ENCODE peak calls at places on chromosomes 16 and 17, in ten cellular contexts. T is midbrain, Q is fibroblast of the aortic adventitia, Y is neural crest cell, L is stomach, A is choroid plexus epithelial cell, U is coronary artery, S is NCI-H1092, D is Kasumi-1, O is lower leg skin. J is an unnamed sample.

GRCh38 chr16:14485811-14486519 is 144.1 kb downstream of the PARN start:
- DNase-seq in D (no peak), S (no peak), Q (no peak), O (no peak), U (no peak), T (no peak), Y (no peak), A (no peak), L (no peak), J (no peak)

GRCh38 chr16:87108278-87108677 is 208.9 kb downstream of the C16orf95 start:
- DNase-seq in Y (no peak), O (peak), T (no peak), D (no peak), U (no peak), L (no peak), Q (no peak), S (no peak), A (no peak), J (no peak)

GRCh38 chr17:63487014-63487339 is 10.1 kb downstream of the ACE start:
- DNase-seq in Q (no peak), A (no peak), U (no peak), T (no peak), S (no peak), O (no peak), Y (no peak), D (no peak), L (no peak), J (no peak)

GRCh38 chr17:4098516-4099209 is 44.2 kb downstream of the ZZEF1 start:
- DNase-seq in Q (no peak), A (no peak), O (no peak), S (no peak), L (no peak), Y (no peak), U (no peak), T (no peak), D (no peak), J (no peak)

GRCh38 chr16:79286646-79287423 is 313.7 kb downstream of the MAF start:
- DNase-seq in A (no peak), S (peak), U (no peak), O (no peak), D (no peak), Q (no peak), Y (no peak), T (peak), L (peak), J (peak)

GRCh38 chr16:29673501-29673900 is 5.5 kb upstream of the QPRT start:
- DNase-seq in Q (no peak), L (no peak), Y (no peak), S (no peak), O (no peak), T (no peak), A (no peak), U (no peak), D (no peak), J (no peak)

GRCh38 chr16:28623172-28623711 is 13.4 kb upstream of the SULT1A1 start:
- DNase-seq in D (peak), T (peak), O (peak), S (peak), Y (no peak), L (peak), U (no peak), A (peak), Q (peak), J (peak)

GRCh38 chr17:27545562-27546229 is 85.3 kb upstream of the LGALS9 start:
- DNase-seq in S (peak), U (no peak), T (no peak), A (no peak), L (no peak), D (no peak), O (no peak), Y (no peak), Q (peak), J (no peak)

GRCh38 chr16:88772871-88773811 is 11.9 kb downstream of the PIEZO1 start:
- DNase-seq in D (no peak), S (no peak), T (peak), L (no peak), O (no peak), U (no peak), A (peak), Q (peak), Y (no peak), J (no peak)

GRCh38 chr17:41810659-41811548 is 845 bp downstream of the P3H4 start:
- DNase-seq in A (no peak), Q (no peak), T (no peak), U (no peak), S (no peak), Y (no peak), O (no peak), L (peak), D (no peak), J (no peak)

GRCh38 chr17:55710829-55711496 is 11.7 kb downstream of the TMEM100 start:
- DNase-seq in Q (peak), Y (no peak), O (no peak), T (no peak), D (no peak), U (no peak), A (peak), S (no peak), L (no peak), J (no peak)

GRCh38 chr17:69947027-69947759 is 127.8 kb upstream of the KCNJ16 start:
- DNase-seq in Y (no peak), D (no peak), T (no peak), L (no peak), U (no peak), S (no peak), A (peak), Q (no peak), O (no peak), J (no peak)

GRCh38 chr17:16428098-16428882 is 12.9 kb downstream of the TRPV2 start:
- DNase-seq in L (peak), A (peak), Y (peak), D (peak), U (no peak), T (peak), S (no peak), Q (peak), O (no peak), J (peak)

GRCh38 chr16:85955566-85955965 is 56.6 kb downstream of the IRF8 start:
- DNase-seq in D (no peak), U (no peak), O (no peak), S (no peak), T (no peak), Y (no peak), Q (no peak), A (no peak), L (no peak), J (no peak)

GRCh38 chr16:72455743-72456659 is 284.0 kb upstream of the PMFBP1 start:
- DNase-seq in T (no peak), A (no peak), Y (no peak), U (no peak), O (no peak), Q (no peak), D (no peak), L (peak), S (no peak), J (no peak)

GRCh38 chr17:60535382-60536279 is 9.6 kb upstream of the APPBP2 start:
- DNase-seq in Y (no peak), T (no peak), D (no peak), Q (peak), A (peak), O (no peak), L (no peak), S (no peak), U (no peak), J (no peak)

GRCh38 chr17:68196394-68197090 is 51.3 kb upstream of the AMZ2 start:
- DNase-seq in D (no peak), S (no peak), U (no peak), L (no peak), Q (no peak), Y (no peak), A (no peak), T (no peak), O (no peak), J (no peak)

GRCh38 chr17:35898283-35899070 is 18.3 kb upstream of the CCL5 start:
- DNase-seq in S (peak), D (peak), A (no peak), U (no peak), O (no peak), L (peak), T (no peak), Q (no peak), Y (no peak), J (no peak)

GRCh38 chr17:80005360-80006338 is 30.0 kb downstream of the TBC1D16 start:
- DNase-seq in S (no peak), Q (peak), L (peak), Y (peak), U (no peak), T (peak), A (peak), D (peak), O (no peak), J (peak)

GRCh38 chr17:51013322-51013721 is 107.3 kb downstream of the SPAG9 start:
- DNase-seq in Q (no peak), T (no peak), L (no peak), D (no peak), Y (no peak), A (no peak), U (no peak), O (no peak), S (no peak), J (no peak)

GRCh38 chr17:76333673-76334505 is 19.8 kb downstream of the PRPSAP1 start:
- DNase-seq in U (no peak), L (no peak), Q (no peak), O (no peak), D (no peak), A (no peak), Y (no peak), S (no peak), T (no peak), J (peak)

GRCh38 chr17:17684901-17685774 is 3.9 kb downstream of the RAI1 start:
- DNase-seq in L (peak), O (no peak), D (no peak), U (no peak), A (peak), S (no peak), T (no peak), Y (no peak), Q (peak), J (no peak)

GRCh38 chr17:30468465-30468864 is 8.7 kb upstream of the GOSR1 start:
- DNase-seq in T (no peak), L (no peak), S (no peak), D (no peak), U (no peak), Q (no peak), Y (no peak), A (no peak), O (no peak), J (no peak)

GRCh38 chr16:22967696-22968095 is 153.7 kb downstream of the HS3ST2 start:
- DNase-seq in Y (no peak), S (no peak), U (no peak), Q (no peak), T (no peak), O (no peak), L (no peak), A (no peak), D (no peak), J (no peak)